ENCODE peak calls at places on chromosomes 13 and 19, in ten cellular contexts. L is mesenchymal stem cell, P is SK-N-MC, O is brain microvascular endothelial cell, V is dorsolateral prefrontal cortex, I is body of pancreas, K is gastrocnemius medialis, N is astrocyte, H is transverse colon, J is breast epithelium. C is an unnamed sample.

GRCh38 chr19:56837492-56837891 is 3.0 kb downstream of the PEG3 start:
- DNase-seq in L (no peak), P (no peak), O (peak; percentile 20), V (peak; percentile 90), I (peak; percentile 79), K (peak; percentile 4), N (no peak), H (peak; percentile 22), J (peak; percentile 70), C (peak; percentile 81)

GRCh38 chr13:61795580-61795979 is 379.9 kb upstream of the PCDH20 start:
- DNase-seq in L (no peak), P (no peak), O (no peak), V (no peak), I (no peak), K (no peak), N (no peak), H (no peak), J (no peak), C (no peak)

GRCh38 chr13:20349564-20350379 is 117.7 kb upstream of the GJB6 start:
- DNase-seq in L (no peak), P (no peak), O (no peak), V (no peak), I (no peak), K (peak; percentile 9), N (no peak), H (no peak), J (no peak), C (no peak)

GRCh38 chr13:22432690-22433089 is 748.1 kb upstream of the SGCG start:
- DNase-seq in L (no peak), P (no peak), O (no peak), V (no peak), I (no peak), K (no peak), N (no peak), H (no peak), J (no peak), C (no peak)

GRCh38 chr13:102400619-102401125 is 1.2 kb downstream of the FGF14 start:
- DNase-seq in L (peak; percentile 12), P (no peak), O (no peak), V (peak; percentile 55), I (peak; percentile 35), K (no peak), N (no peak), H (no peak), J (no peak), C (peak; percentile 68)

GRCh38 chr13:112783946-112784500 is 94.2 kb downstream of the ATP11A start:
- DNase-seq in L (no peak), P (no peak), O (no peak), V (no peak), I (no peak), K (no peak), N (no peak), H (no peak), J (no peak), C (peak; percentile 76)

GRCh38 chr13:20174656-20175405 is 14.0 kb upstream of the GJA3 start:
- DNase-seq in L (peak; percentile 91), P (no peak), O (peak; percentile 91), V (no peak), I (peak; percentile 65), K (peak; percentile 38), N (peak; percentile 91), H (peak; percentile 85), J (peak; percentile 57), C (peak; percentile 89)

GRCh38 chr13:87999791-88000190 is 328.6 kb downstream of the SLITRK5 start:
- DNase-seq in L (peak; percentile 40), P (no peak), O (no peak), V (no peak), I (no peak), K (no peak), N (no peak), H (no peak), J (no peak), C (no peak)

GRCh38 chr13:102295316-102296048 is 106.4 kb downstream of the FGF14 start:
- DNase-seq in L (peak; percentile 27), P (no peak), O (no peak), V (no peak), I (no peak), K (no peak), N (peak; percentile 16), H (no peak), J (no peak), C (no peak)

GRCh38 chr19:49287141-49287540 is 37.9 kb downstream of the SLC6A16 start:
- DNase-seq in L (no peak), P (no peak), O (no peak), V (no peak), I (no peak), K (no peak), N (no peak), H (no peak), J (no peak), C (no peak)

GRCh38 chr19:1942934-1943555 is 2.1 kb downstream of the CSNK1G2 start:
- DNase-seq in L (peak; percentile 25), P (no peak), O (no peak), V (no peak), I (no peak), K (no peak), N (no peak), H (no peak), J (no peak), C (no peak)
- H3K4me3 ChIP-seq in L (peak overlapping the region; percentile 87), P (peak overlapping the region; percentile 93), O (peak overlapping the region; percentile 87), V (peak overlapping the region; percentile 86), I (peak overlapping the region; percentile 72), K (peak overlapping the region; percentile 72), N (peak overlapping the region; percentile 94), H (no peak overlapping the region), J (peak overlapping the region; percentile 81), C (peak overlapping the region; percentile 44)

GRCh38 chr19:8036438-8037099 is 16.0 kb upstream of the CCL25 start:
- DNase-seq in L (no peak), P (no peak), O (no peak), V (no peak), I (no peak), K (no peak), N (no peak), H (no peak), J (no peak), C (no peak)
- H3K27ac ChIP-seq in L (no peak overlapping the region), P (no peak overlapping the region), O (no peak overlapping the region), V (no peak overlapping the region), I (no peak overlapping the region), K (no peak overlapping the region), N (no peak overlapping the region), H (no peak overlapping the region), J (no peak overlapping the region), C (no peak overlapping the region)

GRCh38 chr13:40518481-40518882 is 148.0 kb downstream of the FOXO1 start:
- DNase-seq in L (no peak), P (no peak), O (no peak), V (no peak), I (peak; percentile 65), K (no peak), N (peak; percentile 54), H (no peak), J (no peak), C (no peak)
- H3K4me3 ChIP-seq in L (no peak overlapping the region), P (no peak overlapping the region), O (no peak overlapping the region), V (no peak overlapping the region), I (no peak overlapping the region), K (no peak overlapping the region), N (no peak overlapping the region), H (no peak overlapping the region), J (no peak overlapping the region), C (no peak overlapping the region)

GRCh38 chr19:13102416-13102665 is 317 bp downstream of the LYL1 start:
- DNase-seq in L (peak; percentile 43), P (no peak), O (no peak), V (no peak), I (no peak), K (no peak), N (no peak), H (no peak), J (no peak), C (no peak)
- H3K27ac ChIP-seq in L (no peak overlapping the region), P (no peak overlapping the region), O (no peak overlapping the region), V (peak overlapping the region; percentile 93), I (no peak overlapping the region), K (peak overlapping the region; percentile 68), N (no peak overlapping the region), H (peak overlapping the region; percentile 89), J (peak overlapping the region; percentile 62), C (peak overlapping the region; percentile 98)

GRCh38 chr19:45780146-45780447 is 2.2 kb downstream of the DMPK start:
- DNase-seq in L (no peak), P (no peak), O (no peak), V (no peak), I (peak; percentile 51), K (no peak), N (no peak), H (no peak), J (no peak), C (no peak)

GRCh38 chr19:45780448-45781281 is 1.6 kb downstream of the DMPK start:
- DNase-seq in L (no peak), P (no peak), O (no peak), V (no peak), I (peak; percentile 50), K (no peak), N (no peak), H (no peak), J (no peak), C (no peak)

GRCh38 chr19:45778010-45778671 is 4.1 kb downstream of the DMPK start:
- DNase-seq in L (no peak), P (no peak), O (no peak), V (no peak), I (no peak), K (no peak), N (no peak), H (no peak), J (no peak), C (peak; percentile 63)

GRCh38 chr19:45777395-45777961 is 4.8 kb downstream of the DMPK start:
- DNase-seq in L (no peak), P (no peak), O (no peak), V (no peak), I (no peak), K (no peak), N (no peak), H (no peak), J (no peak), C (no peak)

GRCh38 chr19:45779231-45780145 is 2.8 kb downstream of the DMPK start:
- DNase-seq in L (peak; percentile 68), P (peak; percentile 61), O (no peak), V (no peak), I (peak; percentile 96), K (no peak), N (no peak), H (peak; percentile 97), J (peak; percentile 91), C (peak; percentile 81)
- H3K4me3 ChIP-seq in L (peak overlapping the region; percentile 37), P (peak overlapping the region; percentile 79), O (no peak overlapping the region), V (no peak overlapping the region), I (no peak overlapping the region), K (no peak overlapping the region), N (no peak overlapping the region), H (no peak overlapping the region), J (peak overlapping the region; percentile 57), C (peak overlapping the region; percentile 7)

C was measured in left lung.